ENCODE peak calls at places on chromosomes 6 and 20, in five cellular contexts. M, Y, B, W and I are unnamed samples.

GRCh38 chr6:19535351-19535750 is 301.8 kb upstream of the ID4 start:
- DNase-seq in M (no peak), Y (no peak), W (no peak), B (no peak), I (no peak)

GRCh38 chr6:788058-788457 is 95.1 kb upstream of the EXOC2 start:
- DNase-seq in M (no peak), W (no peak), Y (no peak), B (no peak), I (no peak)

GRCh38 chr20:53738039-53738944 is 144.7 kb upstream of the ZNF217 start:
- DNase-seq in B (no peak), M (peak; percentile 48), W (peak; percentile 89), Y (no peak), I (peak; percentile 77)

GRCh38 chr6:66900081-66900770 is 1193.2 kb upstream of the EYS start:
- DNase-seq in Y (no peak), M (no peak), W (no peak), B (no peak), I (no peak)

GRCh38 chr6:51778666-51779065 is 308.7 kb downstream of the PKHD1 start:
- DNase-seq in M (no peak), B (no peak), W (no peak), Y (no peak), I (no peak)

GRCh38 chr20:41524980-41525613 is 93.1 kb downstream of the CHD6 start:
- DNase-seq in M (no peak), Y (no peak), W (peak; percentile 91), B (no peak), I (no peak)

GRCh38 chr6:33207569-33208088 is 671 bp upstream of the RING1 start:
- DNase-seq in M (peak; percentile 32), W (peak; percentile 86), B (no peak), Y (no peak), I (no peak)

GRCh38 chr6:54060286-54060685 is 51.0 kb upstream of the MLIP start:
- DNase-seq in B (no peak), W (no peak), Y (no peak), M (no peak), I (no peak)

GRCh38 chr6:148395583-148396101 is 53.0 kb downstream of the SASH1 start:
- DNase-seq in M (no peak), B (no peak), W (no peak), Y (no peak), I (no peak)

GRCh38 chr6:70118670-70119069 is 184.2 kb downstream of the COL9A1 start:
- DNase-seq in W (no peak), Y (no peak), M (no peak), B (no peak), I (no peak)

GRCh38 chr6:134870677-134871498 is 79.0 kb downstream of the ALDH8A1 start:
- DNase-seq in Y (no peak), M (peak; percentile 94), W (no peak), B (no peak), I (no peak)

GRCh38 chr20:58682656-58683055 is 9.9 kb upstream of the NPEPL1 start:
- DNase-seq in M (no peak), B (no peak), Y (no peak), W (no peak), I (no peak)

GRCh38 chr6:5569491-5569890 is 308.2 kb downstream of the FARS2 start:
- DNase-seq in M (no peak), Y (no peak), B (no peak), W (no peak), I (no peak)

GRCh38 chr20:43590036-43590391 is 723 bp upstream of the IFT52 start:
- DNase-seq in Y (no peak), W (no peak), B (no peak), M (peak; percentile 39), I (no peak)

GRCh38 chr20:9926007-9926406 is 87.1 kb upstream of the PAK5 start:
- DNase-seq in Y (no peak), M (no peak), W (no peak), B (no peak), I (no peak)

GRCh38 chr6:28589234-28589951 is 63.7 kb downstream of the GPX5 start:
- DNase-seq in W (no peak), M (peak; percentile 8), Y (no peak), B (no peak), I (no peak)

GRCh38 chr6:25972902-25973301 is 10.3 kb downstream of the TRIM38 start:
- DNase-seq in B (no peak), Y (no peak), M (no peak), W (no peak), I (no peak)

GRCh38 chr20:63536997-63537524 is at the start of gene PTK6:
- DNase-seq in Y (no peak), B (no peak), W (peak; percentile 90), M (peak; percentile 45), I (no peak)

GRCh38 chr6:99254616-99255550 is 94.6 kb downstream of the FAXC start:
- DNase-seq in W (no peak), M (no peak), B (no peak), Y (no peak), I (no peak)

GRCh38 chr6:169051371-169051770 is 202.3 kb downstream of the THBS2 start:
- DNase-seq in W (no peak), B (no peak), Y (no peak), M (no peak), I (no peak)